ENCODE peak calls at places on chromosomes 1 and 21, in four cellular contexts. C is brain microvascular endothelial cell; V is cardiac muscle cell; X is activated naive CD8-positive, alpha-beta T cell treated with anti-CD3 and anti-CD28 coated beads for 36 hours. U is an unnamed sample.
A peak's percentile ranks its signal among the peaks of the same experiment; 100 is the strongest.

GRCh38 chr21:42262826-42263225 is 43.9 kb downstream of the ABCG1 start:
- DNase-seq in C (no peak), V (peak; percentile 62), X (no peak), U (no peak)

GRCh38 chr1:25050165-25050564 is 120.1 kb upstream of the RUNX3 start:
- DNase-seq in C (no peak), V (no peak), X (no peak), U (no peak)

GRCh38 chr1:54367613-54368012 is 38.6 kb downstream of the SSBP3 start:
- DNase-seq in C (no peak), V (no peak), X (no peak), U (no peak)

GRCh38 chr1:201119206-201119814 is 7.1 kb upstream of the CACNA1S start:
- DNase-seq in C (peak; percentile 47), V (peak; percentile 67), X (peak; percentile 58), U (peak; percentile 75)

GRCh38 chr1:85224734-85225623 is 24.2 kb upstream of the SYDE2 start:
- DNase-seq in C (no peak), V (peak; percentile 81), X (no peak), U (no peak)

GRCh38 chr1:58814251-58815068 is 30.6 kb upstream of the JUN start:
- DNase-seq in C (peak; percentile 52), V (no peak), X (no peak), U (peak; percentile 36)

GRCh38 chr1:227396539-227397355 is 78.5 kb upstream of the CDC42BPA start:
- DNase-seq in C (no peak), V (no peak), X (no peak), U (no peak)

GRCh38 chr1:36095760-36096405 is 7.2 kb downstream of the ADPRS start:
- DNase-seq in C (no peak), V (no peak), X (no peak), U (no peak)

GRCh38 chr1:62725255-62725654 is 37.1 kb upstream of the DOCK7 start:
- DNase-seq in C (peak; percentile 20), V (no peak), X (no peak), U (no peak)

GRCh38 chr1:230077436-230078221 is 10.6 kb downstream of the GALNT2 start:
- DNase-seq in C (peak; percentile 40), V (no peak), X (no peak), U (no peak)

GRCh38 chr1:10140981-10141380 is 69.4 kb upstream of the KIF1B start:
- DNase-seq in C (no peak), V (no peak), X (no peak), U (no peak)

GRCh38 chr1:177351361-177352108 is 180.8 kb downstream of the BRINP2 start:
- DNase-seq in C (no peak), V (peak; percentile 5), X (no peak), U (no peak)

U was measured in glutamatergic neuron.